ENCODE peak calls at places on chromosomes 7 and 10, in six cellular contexts. L, R, O, K, I and C are unnamed samples.

GRCh38 chr7:68321076-68321639 is 1277.1 kb upstream of the AUTS2 start:
- DNase-seq in L (peak), R (no peak), O (no peak), K (no peak), I (peak), C (no peak)

GRCh38 chr7:116337013-116337412 is 126.7 kb downstream of the TES start:
- DNase-seq in L (no peak), R (no peak), O (no peak), K (no peak), I (no peak), C (no peak)

GRCh38 chr7:87926581-87927461 is 7.2 kb upstream of the ADAM22 start:
- DNase-seq in L (peak), R (no peak), O (no peak), K (no peak), I (no peak), C (no peak)

GRCh38 chr10:125024496-125025234 is 82.7 kb downstream of the ZRANB1 start:
- DNase-seq in L (no peak), R (no peak), O (no peak), K (no peak), I (no peak), C (no peak)

GRCh38 chr10:34868589-34868988 is 53.5 kb upstream of the PARD3 start:
- DNase-seq in L (no peak), R (no peak), O (no peak), K (no peak), I (no peak), C (no peak)

GRCh38 chr10:119658274-119658673 is 7.1 kb downstream of the BAG3 start:
- DNase-seq in L (peak), R (peak), O (no peak), K (peak), I (peak), C (peak)

GRCh38 chr7:81687062-81687461 is 82.8 kb downstream of the HGF start:
- DNase-seq in L (no peak), R (no peak), O (no peak), K (no peak), I (no peak), C (peak)

GRCh38 chr10:22171131-22171530 is 46.7 kb downstream of the EBLN1 start:
- DNase-seq in L (no peak), R (no peak), O (no peak), K (no peak), I (no peak), C (no peak)

GRCh38 chr10:47059606-47060311 is 148.5 kb downstream of the PTPN20 start:
- DNase-seq in L (no peak), R (no peak), O (no peak), K (no peak), I (no peak), C (no peak)